ENCODE peak calls at places on chromosomes 16 and 17, in eight cellular contexts. One of them, this sample, is unnamed.

GRCh38 chr16:82440336-82440735 is 186.4 kb upstream of the CDH13 start:
- DNase-seq in KG1: no peak
- DNase-seq in fibroblast of lung: no peak
- DNase-seq in ecto neural progenitor cell: no peak
- DNase-seq in T follicular helper cell: no peak
- DNase-seq in C1 segment of cervical spinal cord: no peak
- DNase-seq in choroid plexus epithelial cell: no peak
- DNase-seq in GM23248: no peak
- DNase-seq in this sample: no peak

GRCh38 chr16:81443688-81444447 is 740 bp upstream of the CMIP start:
- DNase-seq in GM23248: no peak
- DNase-seq in fibroblast of lung: no peak
- DNase-seq in choroid plexus epithelial cell: no peak
- DNase-seq in KG1: no peak
- DNase-seq in T follicular helper cell: no peak
- DNase-seq in ecto neural progenitor cell: no peak
- DNase-seq in C1 segment of cervical spinal cord: no peak
- DNase-seq in this sample: no peak

GRCh38 chr17:61837175-61838051 is 25.9 kb downstream of the BRIP1 start:
- DNase-seq in T follicular helper cell: peak
- DNase-seq in fibroblast of lung: peak
- DNase-seq in C1 segment of cervical spinal cord: no peak
- DNase-seq in KG1: no peak
- DNase-seq in choroid plexus epithelial cell: peak
- DNase-seq in ecto neural progenitor cell: no peak
- DNase-seq in GM23248: peak
- DNase-seq in this sample: peak

GRCh38 chr17:50094753-50095616 is at the start of gene PDK2:
- DNase-seq in choroid plexus epithelial cell: peak
- DNase-seq in C1 segment of cervical spinal cord: peak
- DNase-seq in KG1: peak
- DNase-seq in GM23248: peak
- DNase-seq in fibroblast of lung: peak
- DNase-seq in ecto neural progenitor cell: peak
- DNase-seq in T follicular helper cell: peak
- DNase-seq in this sample: peak

GRCh38 chr16:30052671-30053372 is 12.7 kb upstream of the ALDOA start:
- DNase-seq in GM23248: peak
- DNase-seq in T follicular helper cell: peak
- DNase-seq in KG1: peak
- DNase-seq in fibroblast of lung: peak
- DNase-seq in ecto neural progenitor cell: peak
- DNase-seq in C1 segment of cervical spinal cord: peak
- DNase-seq in choroid plexus epithelial cell: peak
- DNase-seq in this sample: peak

GRCh38 chr17:75267403-75268232 is 3.4 kb downstream of the MIF4GD start:
- DNase-seq in ecto neural progenitor cell: peak
- DNase-seq in GM23248: no peak
- DNase-seq in KG1: no peak
- DNase-seq in choroid plexus epithelial cell: no peak
- DNase-seq in T follicular helper cell: no peak
- DNase-seq in fibroblast of lung: no peak
- DNase-seq in C1 segment of cervical spinal cord: no peak
- DNase-seq in this sample: no peak

GRCh38 chr16:81548901-81549546 is 104.4 kb downstream of the CMIP start:
- DNase-seq in ecto neural progenitor cell: no peak
- DNase-seq in fibroblast of lung: no peak
- DNase-seq in choroid plexus epithelial cell: no peak
- DNase-seq in C1 segment of cervical spinal cord: no peak
- DNase-seq in T follicular helper cell: no peak
- DNase-seq in GM23248: no peak
- DNase-seq in KG1: no peak
- DNase-seq in this sample: no peak

GRCh38 chr17:78679495-78680395 is 102.3 kb downstream of the CYTH1 start:
- DNase-seq in choroid plexus epithelial cell: no peak
- DNase-seq in C1 segment of cervical spinal cord: peak
- DNase-seq in ecto neural progenitor cell: no peak
- DNase-seq in KG1: no peak
- DNase-seq in T follicular helper cell: no peak
- DNase-seq in GM23248: no peak
- DNase-seq in fibroblast of lung: no peak
- DNase-seq in this sample: no peak

GRCh38 chr16:66036162-66036561 is 330.3 kb upstream of the CDH5 start:
- DNase-seq in KG1: no peak
- DNase-seq in GM23248: peak
- DNase-seq in ecto neural progenitor cell: no peak
- DNase-seq in fibroblast of lung: peak
- DNase-seq in T follicular helper cell: no peak
- DNase-seq in C1 segment of cervical spinal cord: no peak
- DNase-seq in choroid plexus epithelial cell: no peak
- DNase-seq in this sample: no peak

GRCh38 chr16:29230671-29231091 is 175.8 kb downstream of the NPIPB11 start:
- DNase-seq in fibroblast of lung: peak
- DNase-seq in choroid plexus epithelial cell: peak
- DNase-seq in C1 segment of cervical spinal cord: no peak
- DNase-seq in KG1: no peak
- DNase-seq in T follicular helper cell: no peak
- DNase-seq in ecto neural progenitor cell: peak
- DNase-seq in GM23248: peak
- DNase-seq in this sample: no peak

GRCh38 chr17:1471931-1472727 is 16.1 kb upstream of the CRK start:
- DNase-seq in KG1: no peak
- DNase-seq in fibroblast of lung: no peak
- DNase-seq in GM23248: no peak
- DNase-seq in choroid plexus epithelial cell: no peak
- DNase-seq in T follicular helper cell: no peak
- DNase-seq in ecto neural progenitor cell: no peak
- DNase-seq in C1 segment of cervical spinal cord: no peak
- DNase-seq in this sample: no peak

GRCh38 chr16:55559233-55559632 is 7.3 kb upstream of the CAPNS2 start:
- DNase-seq in ecto neural progenitor cell: no peak
- DNase-seq in GM23248: peak
- DNase-seq in C1 segment of cervical spinal cord: no peak
- DNase-seq in T follicular helper cell: no peak
- DNase-seq in KG1: no peak
- DNase-seq in choroid plexus epithelial cell: peak
- DNase-seq in fibroblast of lung: peak
- DNase-seq in this sample: no peak

GRCh38 chr16:12944300-12944699 is 42.9 kb downstream of the SHISA9 start:
- DNase-seq in KG1: no peak
- DNase-seq in C1 segment of cervical spinal cord: no peak
- DNase-seq in T follicular helper cell: no peak
- DNase-seq in choroid plexus epithelial cell: no peak
- DNase-seq in GM23248: no peak
- DNase-seq in ecto neural progenitor cell: no peak
- DNase-seq in fibroblast of lung: no peak
- DNase-seq in this sample: no peak

GRCh38 chr16:74026373-74027281 is 270.0 kb upstream of the PSMD7 start:
- DNase-seq in GM23248: no peak
- DNase-seq in T follicular helper cell: no peak
- DNase-seq in choroid plexus epithelial cell: no peak
- DNase-seq in KG1: no peak
- DNase-seq in C1 segment of cervical spinal cord: no peak
- DNase-seq in ecto neural progenitor cell: peak
- DNase-seq in fibroblast of lung: no peak
- DNase-seq in this sample: no peak

GRCh38 chr17:80866050-80866793 is 125.4 kb upstream of the CHMP6 start:
- DNase-seq in ecto neural progenitor cell: peak
- DNase-seq in KG1: peak
- DNase-seq in GM23248: peak
- DNase-seq in fibroblast of lung: peak
- DNase-seq in T follicular helper cell: peak
- DNase-seq in C1 segment of cervical spinal cord: peak
- DNase-seq in choroid plexus epithelial cell: peak
- DNase-seq in this sample: peak

GRCh38 chr16:27512061-27512460 is 37.7 kb downstream of the GTF3C1 start:
- DNase-seq in C1 segment of cervical spinal cord: no peak
- DNase-seq in ecto neural progenitor cell: no peak
- DNase-seq in GM23248: no peak
- DNase-seq in KG1: no peak
- DNase-seq in T follicular helper cell: no peak
- DNase-seq in choroid plexus epithelial cell: no peak
- DNase-seq in fibroblast of lung: no peak
- DNase-seq in this sample: no peak

GRCh38 chr17:34706029-34706428 is 126.6 kb downstream of the TMEM132E start:
- DNase-seq in KG1: peak
- DNase-seq in fibroblast of lung: peak
- DNase-seq in C1 segment of cervical spinal cord: no peak
- DNase-seq in choroid plexus epithelial cell: peak
- DNase-seq in T follicular helper cell: no peak
- DNase-seq in GM23248: peak
- DNase-seq in ecto neural progenitor cell: peak
- DNase-seq in this sample: no peak

GRCh38 chr16:73166394-73166971 is 118.6 kb upstream of the ZFHX3 start:
- DNase-seq in GM23248: no peak
- DNase-seq in C1 segment of cervical spinal cord: no peak
- DNase-seq in KG1: no peak
- DNase-seq in choroid plexus epithelial cell: peak
- DNase-seq in ecto neural progenitor cell: no peak
- DNase-seq in T follicular helper cell: no peak
- DNase-seq in fibroblast of lung: peak
- DNase-seq in this sample: no peak

GRCh38 chr17:81685108-81685507 is 1.3 kb downstream of the HGS start:
- DNase-seq in GM23248: peak
- DNase-seq in KG1: no peak
- DNase-seq in choroid plexus epithelial cell: peak
- DNase-seq in T follicular helper cell: no peak
- DNase-seq in C1 segment of cervical spinal cord: no peak
- DNase-seq in fibroblast of lung: peak
- DNase-seq in ecto neural progenitor cell: no peak
- DNase-seq in this sample: no peak